ENCODE peak calls at places on chromosomes 16 and 17, in five cellular contexts. I is suprapubic skin, B is fibroblast of lung, O is PC-3, R is body of pancreas. C is an unnamed sample.
A peak's percentile ranks its signal among the peaks of the same experiment; 100 is the strongest.

GRCh38 chr17:47864791-47865216 is 13.8 kb upstream of the SP6 start:
- DNase-seq in I (no peak), B (no peak), O (peak; percentile 89), R (no peak), C (no peak)

GRCh38 chr16:81626181-81626674 is 152.9 kb upstream of the PLCG2 start:
- DNase-seq in I (no peak), B (no peak), O (peak; percentile 25), R (no peak), C (no peak)

GRCh38 chr16:967077-967541 is 3.7 kb downstream of the LMF1 start:
- DNase-seq in I (peak; percentile 67), B (no peak), O (no peak), R (no peak), C (no peak)

GRCh38 chr17:740240-741055 is 8.1 kb downstream of the TLCD3A start:
- DNase-seq in I (no peak), B (no peak), O (no peak), R (no peak), C (no peak)

GRCh38 chr17:17321356-17322025 is 18.3 kb downstream of the NT5M start:
- DNase-seq in I (no peak), B (no peak), O (no peak), R (no peak), C (no peak)

GRCh38 chr17:46009681-46010596 is 10.9 kb downstream of the STH start:
- DNase-seq in I (no peak), B (peak; percentile 40), O (no peak), R (no peak), C (no peak)

GRCh38 chr16:57530104-57530522 is 6.3 kb downstream of the CCDC102A start:
- DNase-seq in I (peak; percentile 72), B (peak; percentile 58), O (peak; percentile 59), R (no peak), C (no peak)

GRCh38 chr17:66932295-66932694 is 32.2 kb upstream of the CACNG4 start:
- DNase-seq in I (no peak), B (no peak), O (no peak), R (no peak), C (no peak)

GRCh38 chr16:87765776-87766484 is at the start of gene KLHDC4:
- DNase-seq in I (peak; percentile 95), B (peak; percentile 87), O (peak; percentile 75), R (peak; percentile 88), C (peak; percentile 97)

GRCh38 chr17:34321981-34322380 is 2.7 kb downstream of the CCL8 start:
- DNase-seq in I (no peak), B (no peak), O (no peak), R (no peak), C (no peak)
- H3K27ac ChIP-seq in I (peak overlapping the region; percentile 66), B (no peak overlapping the region), O (no peak overlapping the region), R (no peak overlapping the region), C (peak overlapping the region; percentile 9)

GRCh38 chr16:27236635-27237228 is 31.8 kb downstream of the NSMCE1 start:
- DNase-seq in I (no peak), B (no peak), O (no peak), R (no peak), C (no peak)
- H3K4me3 ChIP-seq in I (no peak overlapping the region), B (no peak overlapping the region), O (no peak overlapping the region), R (no peak overlapping the region), C (no peak overlapping the region)

GRCh38 chr16:3854740-3855139 is 25.8 kb downstream of the CREBBP start:
- DNase-seq in I (no peak), B (no peak), O (no peak), R (no peak), C (no peak)

GRCh38 chr16:3858809-3859208 is 21.7 kb downstream of the CREBBP start:
- DNase-seq in I (no peak), B (no peak), O (no peak), R (no peak), C (no peak)

GRCh38 chr16:3856367-3857141 is 24.0 kb downstream of the CREBBP start:
- DNase-seq in I (no peak), B (no peak), O (no peak), R (no peak), C (no peak)

GRCh38 chr16:3857189-3858013 is 23.1 kb downstream of the CREBBP start:
- DNase-seq in I (no peak), B (peak; percentile 85), O (no peak), R (peak; percentile 38), C (no peak)

GRCh38 chr16:3855142-3855541 is 25.4 kb downstream of the CREBBP start:
- DNase-seq in I (no peak), B (no peak), O (no peak), R (no peak), C (no peak)
- H3K27ac ChIP-seq in I (no peak overlapping the region), B (no peak overlapping the region), O (no peak overlapping the region), R (no peak overlapping the region), C (no peak overlapping the region)

GRCh38 chr17:35498429-35499178 is 38.9 kb downstream of the SLFN12L start:
- DNase-seq in I (no peak), B (no peak), O (no peak), R (no peak), C (no peak)
- H3K4me3 ChIP-seq in I (peak overlapping the region; percentile 1), B (no peak overlapping the region), O (no peak overlapping the region), R (no peak overlapping the region), C (peak overlapping the region; percentile 14)